ENCODE peak calls at places on chromosomes 13 and 19, in nine cellular contexts. M is cardiac muscle cell; F is mammary epithelial cell; J is adrenal gland; S is CD4-positive, alpha-beta memory T cell; U is lower lobe of right lung; G is CD4-positive, CD25-positive, alpha-beta regulatory T cell; E is heart left ventricle; H is fibroblast of lung. X is an unnamed sample. For H3K9me3, the result is how much of the 10 kb centered on the place peaks cover.

GRCh38 chr13:99299545-99300341 is 7.5 kb downstream of the GPR183 start:
- DNase-seq in M (no peak), F (no peak), J (no peak), S (no peak), U (no peak), G (no peak), E (no peak), H (no peak), X (no peak)

GRCh38 chr19:8252922-8253589 is 43.9 kb downstream of the CERS4 start:
- DNase-seq in M (peak), F (peak), J (peak), S (peak), U (peak), G (peak), E (peak), H (peak), X (peak)

GRCh38 chr13:73767191-73767741 is 366.9 kb downstream of the KLF12 start:
- DNase-seq in M (no peak), F (no peak), J (no peak), S (peak), U (no peak), G (peak), E (no peak), H (peak), X (no peak)

GRCh38 chr19:42069619-42070293 is at the start of gene GRIK5:
- DNase-seq in M (no peak), F (no peak), J (no peak), S (no peak), U (no peak), G (no peak), E (no peak), H (no peak), X (no peak)

GRCh38 chr13:50801087-50801931 is 42.2 kb downstream of the DLEU7 start:
- DNase-seq in M (peak), F (peak), J (peak), S (peak), U (no peak), G (peak), E (peak), H (peak), X (no peak)

GRCh38 chr19:53982611-53983010 is 8.8 kb upstream of the CACNG6 start:
- DNase-seq in M (peak), F (no peak), J (no peak), S (no peak), U (peak), G (no peak), E (peak), H (peak), X (no peak)

GRCh38 chr13:46160065-46160464 is 21.9 kb downstream of the LCP1 start:
- DNase-seq in M (no peak), F (no peak), J (no peak), S (no peak), U (no peak), G (no peak), E (no peak), H (no peak), X (no peak)

GRCh38 chr13:93709511-93710244 is 483.1 kb downstream of the GPC6 start:
- DNase-seq in M (no peak), F (no peak), J (no peak), S (no peak), U (no peak), G (no peak), E (no peak), H (peak), X (no peak)

GRCh38 chr13:97296740-97297139 is 74.6 kb downstream of the MBNL2 start:
- DNase-seq in M (no peak), F (no peak), J (no peak), S (no peak), U (no peak), G (no peak), E (no peak), H (no peak), X (no peak)

GRCh38 chr19:3656073-3656746 is 29.6 kb upstream of the CACTIN start:
- DNase-seq in M (peak), F (no peak), J (no peak), S (peak), U (no peak), G (no peak), E (no peak), H (peak), X (no peak)

GRCh38 chr19:5290336-5291262 is 50.0 kb downstream of the PTPRS start:
- DNase-seq in M (no peak), F (no peak), J (no peak), S (no peak), U (no peak), G (no peak), E (no peak), H (no peak), X (no peak)

GRCh38 chr19:10553943-10554381 is 10.3 kb downstream of the ATG4D start:
- DNase-seq in M (no peak), F (peak), J (no peak), S (peak), U (no peak), G (peak), E (no peak), H (no peak), X (no peak)

GRCh38 chr19:7550987-7551761 is 15.7 kb downstream of the PNPLA6 start:
- DNase-seq in M (peak), F (peak), J (peak), S (peak), U (peak), G (peak), E (peak), H (peak), X (no peak)

GRCh38 chr19:18321729-18322091 is 1.2 kb downstream of the LSM4 start:
- DNase-seq in M (peak), F (no peak), J (no peak), S (no peak), U (no peak), G (peak), E (no peak), H (no peak), X (no peak)

GRCh38 chr19:31733591-31733990 is 384.4 kb upstream of the TSHZ3 start:
- DNase-seq in M (no peak), F (no peak), J (no peak), S (no peak), U (no peak), G (no peak), E (no peak), H (no peak), X (no peak)

GRCh38 chr19:11612816-11613511 is 15.7 kb downstream of the ZNF627 start:
- DNase-seq in M (no peak), F (no peak), J (no peak), S (no peak), U (no peak), G (no peak), E (no peak), H (no peak), X (no peak)

GRCh38 chr13:52892925-52893324 is 44.5 kb upstream of the PCDH8 start:
- DNase-seq in M (no peak), F (peak), J (no peak), S (no peak), U (no peak), G (no peak), E (no peak), H (no peak), X (no peak)

GRCh38 chr13:40483601-40484000 is 182.8 kb downstream of the FOXO1 start:
- DNase-seq in M (no peak), F (no peak), J (no peak), S (no peak), U (no peak), G (no peak), E (peak), H (no peak), X (no peak)

GRCh38 chr13:57128909-57129308 is 11.8 kb upstream of the PRR20A start:
- DNase-seq in M (no peak), F (no peak), J (no peak), S (no peak), U (no peak), G (no peak), E (no peak), H (no peak), X (no peak)

GRCh38 chr13:36841411-36841810 is 22.4 kb downstream of the RFXAP start:
- DNase-seq in M (peak), F (no peak), J (no peak), S (no peak), U (no peak), G (no peak), E (no peak), H (peak), X (no peak)

GRCh38 chr13:54486421-54487166 is 1458.0 kb downstream of the OLFM4 start:
- DNase-seq in M (no peak), F (no peak), J (no peak), S (no peak), U (no peak), G (no peak), E (no peak), H (no peak), X (no peak)

GRCh38 chr19:40982594-40983101 is 8.4 kb upstream of the CYP2B6 start:
- DNase-seq in M (peak), F (peak), J (no peak), S (no peak), U (no peak), G (no peak), E (no peak), H (peak), X (no peak)

GRCh38 chr19:47608908-47609879 is at the start of gene BICRA:
- DNase-seq in M (peak), F (peak), J (peak), S (peak), U (peak), G (peak), E (peak), H (peak), X (peak)

GRCh38 chr13:101346942-101347728 is 69.2 kb downstream of the NALCN start:
- DNase-seq in M (peak), F (peak), J (no peak), S (no peak), U (no peak), G (no peak), E (no peak), H (peak), X (no peak)

GRCh38 chr13:77876176-77876575 is 42.5 kb downstream of the EDNRB start:
- DNase-seq in M (no peak), F (no peak), J (no peak), S (no peak), U (no peak), G (no peak), E (no peak), H (peak), X (no peak)

GRCh38 chr19:38395381-38396127 is 7.1 kb downstream of the SPRED3 start:
- DNase-seq in M (no peak), F (no peak), J (no peak), S (no peak), U (no peak), G (peak), E (no peak), H (no peak), X (no peak)

GRCh38 chr13:63517376-63517775 is 2101.7 kb upstream of the PCDH20 start:
- DNase-seq in M (no peak), F (no peak), J (no peak), S (no peak), U (no peak), G (no peak), E (no peak), H (peak), X (no peak)

GRCh38 chr19:30640266-30640965 is 268.2 kb downstream of the ZNF536 start:
- DNase-seq in M (no peak), F (no peak), J (no peak), S (no peak), U (no peak), G (no peak), E (no peak), H (no peak), X (no peak)

GRCh38 chr19:14661372-14661924 is 13.2 kb downstream of the ADGRE3 start:
- DNase-seq in M (no peak), F (no peak), J (no peak), S (no peak), U (no peak), G (no peak), E (no peak), H (no peak), X (no peak)

GRCh38 chr13:52809310-52809769 is 39.1 kb downstream of the PCDH8 start:
- DNase-seq in M (peak), F (peak), J (peak), S (no peak), U (peak), G (peak), E (peak), H (peak), X (no peak)

GRCh38 chr13:40780822-40781401 is 8.5 kb upstream of the SLC25A15 start:
- DNase-seq in M (peak), F (no peak), J (no peak), S (no peak), U (no peak), G (no peak), E (no peak), H (peak), X (peak)

GRCh38 chr13:100808330-100808729 is 133.7 kb upstream of the TMTC4 start:
- DNase-seq in M (no peak), F (no peak), J (no peak), S (no peak), U (no peak), G (no peak), E (no peak), H (no peak), X (no peak)

GRCh38 chr13:112931028-112931934 is 37.7 kb upstream of the MCF2L start:
- DNase-seq in M (peak), F (peak), J (peak), S (no peak), U (no peak), G (no peak), E (no peak), H (peak), X (no peak)

GRCh38 chr19:39416152-39416551 is 3.7 kb downstream of the PLEKHG2 start:
- DNase-seq in M (no peak), F (no peak), J (no peak), S (no peak), U (no peak), G (no peak), E (no peak), H (no peak), X (no peak)

GRCh38 chr19:57435062-57435978 is at the start of gene ZNF749:
- DNase-seq in M (peak), F (peak), J (peak), S (peak), U (peak), G (peak), E (peak), H (peak), X (peak)
- H3K9me3 ChIP-seq in M (under half), F (under half), J (under half), S (under half), U (under half), G (under half), E (under half), H (under half), X (under half)

GRCh38 chr19:19465436-19466070 is 49.8 kb downstream of the TSSK6 start:
- DNase-seq in M (no peak), F (no peak), J (no peak), S (no peak), U (peak), G (no peak), E (no peak), H (no peak), X (no peak)

GRCh38 chr19:19463348-19464117 is 51.8 kb downstream of the TSSK6 start:
- DNase-seq in M (peak), F (no peak), J (peak), S (no peak), U (peak), G (no peak), E (no peak), H (peak), X (no peak)

GRCh38 chr19:19464339-19465098 is 50.8 kb downstream of the TSSK6 start:
- DNase-seq in M (peak), F (peak), J (no peak), S (no peak), U (peak), G (no peak), E (no peak), H (peak), X (no peak)

GRCh38 chr19:19468424-19469050 is 46.8 kb downstream of the TSSK6 start:
- DNase-seq in M (no peak), F (no peak), J (no peak), S (no peak), U (no peak), G (no peak), E (no peak), H (no peak), X (no peak)

DNA sequence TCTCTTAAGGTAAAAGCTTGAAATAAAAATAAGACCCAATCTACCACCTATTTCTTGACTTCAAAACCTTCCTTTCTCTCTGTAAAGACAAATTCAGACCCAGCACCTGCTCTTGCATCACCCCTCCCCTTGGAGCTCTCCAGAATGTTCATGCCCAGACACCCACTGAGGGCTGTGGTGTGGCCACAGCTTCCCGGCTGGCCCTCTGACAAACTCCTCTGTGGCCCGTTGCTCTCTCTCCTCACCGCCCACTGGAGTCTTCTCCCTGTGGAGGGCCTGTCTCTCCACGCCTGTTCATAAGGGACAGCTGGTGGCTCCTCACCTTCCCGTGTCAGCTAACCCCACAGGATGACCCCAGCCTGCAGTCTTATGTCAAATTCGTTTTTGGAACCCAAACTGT is 49.1 kb downstream of the TSSK6 start:
- DNase-seq in M (no peak), F (no peak), J (no peak), S (no peak), U (peak), G (no peak), E (no peak), H (no peak), X (no peak)
- H3K9me3 ChIP-seq in M (under half), F (under half), J (under half), S (under half), U (under half), G (under half), E (under half), H (under half), X (under half)

DNA sequence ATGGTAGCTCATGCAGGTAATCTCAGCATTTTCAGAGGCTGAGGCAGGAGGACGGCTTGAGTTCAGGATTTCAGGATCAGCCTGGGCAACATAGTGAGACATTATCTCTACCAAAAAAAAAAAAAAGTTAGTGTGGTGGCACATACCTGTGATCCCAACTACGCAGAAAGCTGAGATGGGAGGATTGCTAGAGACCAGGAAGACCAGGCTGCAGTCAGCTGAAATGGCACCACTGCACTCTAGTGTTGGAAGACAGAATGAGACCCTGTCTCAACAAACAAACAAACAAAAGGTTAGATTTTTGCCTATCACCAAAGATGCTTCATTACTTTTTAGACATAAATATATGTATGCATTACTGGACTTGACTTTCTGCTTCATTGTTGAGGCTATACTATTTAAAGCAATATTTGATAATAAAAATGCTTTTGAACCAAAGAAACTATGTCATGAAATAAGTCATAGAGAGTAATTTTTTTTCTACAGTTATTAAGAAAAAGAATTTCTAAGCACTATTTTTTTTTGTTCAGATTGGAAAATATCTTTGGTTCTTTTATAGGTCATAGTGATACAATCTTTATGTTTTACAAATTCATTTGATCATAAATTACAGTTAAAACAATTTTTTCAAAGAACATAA is 1180.1 kb upstream of the ATXN8OS start:
- DNase-seq in M (no peak), F (no peak), J (no peak), S (no peak), U (no peak), G (no peak), E (no peak), H (peak), X (no peak)
- H3K9me3 ChIP-seq in M (under half), F (under half), J (under half), S (under half), U (under half), G (under half), E (under half), H (under half), X (under half)

GRCh38 chr19:19710506-19710905 is 22.4 kb downstream of the ZNF14 start:
- DNase-seq in M (no peak), F (no peak), J (no peak), S (no peak), U (no peak), G (no peak), E (no peak), H (no peak), X (no peak)
- H3K9me3 ChIP-seq in M (under half), F (half or more), J (half or more), S (half or more), U (half or more), G (half or more), E (under half), H (under half), X (half or more)

X was measured in suprapubic skin.